ENCODE peak calls at places on chromosomes 5 and 9, in nine cellular contexts. One of them, this sample, is unnamed.

GRCh38 chr9:72661401-72662135 is 140.2 kb downstream of the TMC1 start:
- DNase-seq in prostate gland: no peak
- DNase-seq in breast epithelium: no peak
- DNase-seq in spleen: no peak
- DNase-seq in IMR-90: peak; percentile 64
- DNase-seq in transverse colon: no peak
- DNase-seq in NB4: no peak
- DNase-seq in body of pancreas: no peak
- DNase-seq in A549: no peak
- DNase-seq in this sample: no peak

GRCh38 chr5:107135391-107135790 is 535.3 kb downstream of the EFNA5 start:
- DNase-seq in IMR-90: peak; percentile 38
- DNase-seq in NB4: no peak
- DNase-seq in transverse colon: no peak
- DNase-seq in prostate gland: no peak
- DNase-seq in breast epithelium: no peak
- DNase-seq in spleen: no peak
- DNase-seq in body of pancreas: no peak
- DNase-seq in A549: no peak
- DNase-seq in this sample: no peak

GRCh38 chr5:176648467-176649194 is 1.3 kb downstream of the TSPAN17 start:
- DNase-seq in transverse colon: no peak
- DNase-seq in IMR-90: no peak
- DNase-seq in breast epithelium: no peak
- DNase-seq in spleen: peak; percentile 81
- DNase-seq in NB4: no peak
- DNase-seq in body of pancreas: no peak
- DNase-seq in A549: no peak
- DNase-seq in prostate gland: no peak
- DNase-seq in this sample: no peak

GRCh38 chr9:129145316-129145715 is 32.7 kb downstream of the IER5L start:
- DNase-seq in spleen: no peak
- DNase-seq in NB4: no peak
- DNase-seq in breast epithelium: no peak
- DNase-seq in A549: no peak
- DNase-seq in transverse colon: no peak
- DNase-seq in prostate gland: no peak
- DNase-seq in body of pancreas: no peak
- DNase-seq in IMR-90: no peak
- DNase-seq in this sample: no peak

GRCh38 chr9:38024036-38024681 is 44.9 kb downstream of the SHB start:
- DNase-seq in spleen: no peak
- DNase-seq in transverse colon: peak; percentile 43
- DNase-seq in A549: no peak
- DNase-seq in IMR-90: peak; percentile 94
- DNase-seq in breast epithelium: peak; percentile 62
- DNase-seq in body of pancreas: no peak
- DNase-seq in prostate gland: peak; percentile 83
- DNase-seq in NB4: peak; percentile 86
- DNase-seq in this sample: no peak

GRCh38 chr9:79663299-79663698 is 91.5 kb downstream of the TLE4 start:
- DNase-seq in IMR-90: no peak
- DNase-seq in A549: no peak
- DNase-seq in body of pancreas: no peak
- DNase-seq in NB4: no peak
- DNase-seq in spleen: no peak
- DNase-seq in breast epithelium: no peak
- DNase-seq in transverse colon: no peak
- DNase-seq in prostate gland: no peak
- DNase-seq in this sample: no peak

GRCh38 chr9:98879094-98879957 is 64.4 kb upstream of the COL15A1 start:
- DNase-seq in NB4: no peak
- DNase-seq in IMR-90: no peak
- DNase-seq in body of pancreas: no peak
- DNase-seq in spleen: no peak
- DNase-seq in breast epithelium: no peak
- DNase-seq in transverse colon: no peak
- DNase-seq in A549: no peak
- DNase-seq in prostate gland: no peak
- DNase-seq in this sample: no peak

GRCh38 chr5:163571755-163572154 is 66.3 kb downstream of the MAT2B start:
- DNase-seq in IMR-90: peak; percentile 97
- DNase-seq in NB4: no peak
- DNase-seq in breast epithelium: no peak
- DNase-seq in body of pancreas: no peak
- DNase-seq in prostate gland: peak; percentile 22
- DNase-seq in A549: no peak
- DNase-seq in transverse colon: no peak
- DNase-seq in spleen: no peak
- DNase-seq in this sample: no peak

GRCh38 chr5:124662261-124662781 is 84.1 kb downstream of the ZNF608 start:
- DNase-seq in spleen: no peak
- DNase-seq in prostate gland: no peak
- DNase-seq in IMR-90: no peak
- DNase-seq in A549: peak; percentile 27
- DNase-seq in NB4: no peak
- DNase-seq in transverse colon: peak; percentile 47
- DNase-seq in breast epithelium: no peak
- DNase-seq in body of pancreas: no peak
- DNase-seq in this sample: no peak

GRCh38 chr5:159047081-159047480 is 52.6 kb downstream of the EBF1 start:
- DNase-seq in breast epithelium: no peak
- DNase-seq in body of pancreas: no peak
- DNase-seq in prostate gland: no peak
- DNase-seq in transverse colon: no peak
- DNase-seq in IMR-90: peak; percentile 74
- DNase-seq in A549: no peak
- DNase-seq in spleen: no peak
- DNase-seq in NB4: no peak
- DNase-seq in this sample: no peak

GRCh38 chr9:76441551-76442322 is 17.2 kb upstream of the GCNT1 start:
- DNase-seq in IMR-90: peak; percentile 92
- DNase-seq in breast epithelium: no peak
- DNase-seq in body of pancreas: no peak
- DNase-seq in spleen: no peak
- DNase-seq in prostate gland: no peak
- DNase-seq in A549: no peak
- DNase-seq in transverse colon: no peak
- DNase-seq in NB4: no peak
- DNase-seq in this sample: peak; percentile 40

GRCh38 chr9:111604054-111604615 is 4.7 kb upstream of the PTGR1 start:
- DNase-seq in spleen: no peak
- DNase-seq in IMR-90: no peak
- DNase-seq in breast epithelium: no peak
- DNase-seq in A549: no peak
- DNase-seq in prostate gland: no peak
- DNase-seq in body of pancreas: no peak
- DNase-seq in NB4: no peak
- DNase-seq in transverse colon: no peak
- DNase-seq in this sample: no peak

GRCh38 chr5:149035282-149035882 is 27.5 kb downstream of the SH3TC2 start:
- DNase-seq in body of pancreas: peak; percentile 73
- DNase-seq in NB4: peak; percentile 78
- DNase-seq in transverse colon: peak; percentile 76
- DNase-seq in prostate gland: peak; percentile 63
- DNase-seq in A549: peak; percentile 57
- DNase-seq in breast epithelium: peak; percentile 69
- DNase-seq in IMR-90: peak; percentile 83
- DNase-seq in spleen: peak; percentile 91
- DNase-seq in this sample: peak; percentile 66

GRCh38 chr5:121366515-121366914 is 485.2 kb upstream of the FTMT start:
- DNase-seq in A549: peak; percentile 12
- DNase-seq in prostate gland: no peak
- DNase-seq in transverse colon: no peak
- DNase-seq in NB4: no peak
- DNase-seq in spleen: no peak
- DNase-seq in body of pancreas: no peak
- DNase-seq in IMR-90: peak; percentile 80
- DNase-seq in breast epithelium: no peak
- DNase-seq in this sample: no peak

GRCh38 chr9:137277329-137278041 is at the start of gene TOR4A:
- DNase-seq in breast epithelium: no peak
- DNase-seq in IMR-90: peak; percentile 86
- DNase-seq in A549: peak; percentile 89
- DNase-seq in prostate gland: no peak
- DNase-seq in spleen: peak; percentile 96
- DNase-seq in NB4: peak; percentile 95
- DNase-seq in transverse colon: peak; percentile 93
- DNase-seq in body of pancreas: peak; percentile 61
- DNase-seq in this sample: no peak

GRCh38 chr9:109497193-109498165 is 628 bp downstream of the PTPN3 start:
- DNase-seq in transverse colon: peak; percentile 52
- DNase-seq in A549: peak; percentile 62
- DNase-seq in NB4: no peak
- DNase-seq in prostate gland: peak; percentile 45
- DNase-seq in breast epithelium: no peak
- DNase-seq in spleen: no peak
- DNase-seq in IMR-90: no peak
- DNase-seq in body of pancreas: peak; percentile 55
- DNase-seq in this sample: no peak

GRCh38 chr5:6446626-6447309 is 1.9 kb upstream of the UBE2QL1 start:
- DNase-seq in NB4: no peak
- DNase-seq in breast epithelium: no peak
- DNase-seq in IMR-90: no peak
- DNase-seq in prostate gland: no peak
- DNase-seq in transverse colon: no peak
- DNase-seq in spleen: no peak
- DNase-seq in body of pancreas: no peak
- DNase-seq in A549: no peak
- DNase-seq in this sample: no peak

GRCh38 chr5:10470669-10471068 is 29.0 kb downstream of the ROPN1L start:
- DNase-seq in A549: no peak
- DNase-seq in spleen: peak; percentile 36
- DNase-seq in NB4: no peak
- DNase-seq in prostate gland: no peak
- DNase-seq in breast epithelium: no peak
- DNase-seq in body of pancreas: no peak
- DNase-seq in transverse colon: no peak
- DNase-seq in IMR-90: no peak
- DNase-seq in this sample: no peak

GRCh38 chr9:89606567-89607311 is 1.9 kb downstream of the GADD45G start:
- DNase-seq in NB4: peak; percentile 69
- DNase-seq in prostate gland: peak; percentile 80
- DNase-seq in body of pancreas: peak; percentile 74
- DNase-seq in spleen: no peak
- DNase-seq in A549: no peak
- DNase-seq in transverse colon: peak; percentile 70
- DNase-seq in breast epithelium: peak; percentile 71
- DNase-seq in IMR-90: peak; percentile 28
- DNase-seq in this sample: peak; percentile 40

GRCh38 chr9:89606049-89606481 is 1.3 kb downstream of the GADD45G start:
- DNase-seq in IMR-90: peak; percentile 61
- DNase-seq in breast epithelium: peak; percentile 84
- DNase-seq in NB4: peak; percentile 85
- DNase-seq in spleen: peak; percentile 94
- DNase-seq in prostate gland: peak; percentile 74
- DNase-seq in A549: peak; percentile 28
- DNase-seq in transverse colon: peak; percentile 85
- DNase-seq in body of pancreas: peak; percentile 78
- DNase-seq in this sample: peak; percentile 94

GRCh38 chr9:89604463-89605180 is at the start of gene GADD45G:
- DNase-seq in transverse colon: peak; percentile 92
- DNase-seq in A549: peak; percentile 51
- DNase-seq in prostate gland: peak; percentile 90
- DNase-seq in body of pancreas: peak; percentile 95
- DNase-seq in NB4: peak; percentile 83
- DNase-seq in IMR-90: peak; percentile 61
- DNase-seq in breast epithelium: peak; percentile 88
- DNase-seq in spleen: peak; percentile 96
- DNase-seq in this sample: peak; percentile 97

GRCh38 chr9:89603629-89604462 is 966 bp upstream of the GADD45G start:
- DNase-seq in A549: peak; percentile 45
- DNase-seq in IMR-90: peak; percentile 11
- DNase-seq in transverse colon: peak; percentile 81
- DNase-seq in breast epithelium: peak; percentile 74
- DNase-seq in prostate gland: peak; percentile 69
- DNase-seq in body of pancreas: peak; percentile 83
- DNase-seq in spleen: peak; percentile 86
- DNase-seq in NB4: peak; percentile 56
- DNase-seq in this sample: peak; percentile 91

GRCh38 chr9:89605181-89606048 is 603 bp downstream of the GADD45G start:
- DNase-seq in prostate gland: peak; percentile 44
- DNase-seq in body of pancreas: peak; percentile 68
- DNase-seq in NB4: peak; percentile 64
- DNase-seq in transverse colon: peak; percentile 65
- DNase-seq in spleen: peak; percentile 92
- DNase-seq in IMR-90: peak; percentile 19
- DNase-seq in A549: no peak
- DNase-seq in breast epithelium: peak; percentile 64
- DNase-seq in this sample: peak; percentile 94
- TF ChIP-seq CTCF in prostate gland: no peak
- TF ChIP-seq CTCF in body of pancreas: no peak
- TF ChIP-seq CTCF in NB4: no peak
- TF ChIP-seq CTCF in transverse colon: peak; percentile 61
- TF ChIP-seq CTCF in spleen: no peak
- TF ChIP-seq CTCF in IMR-90: no peak
- TF ChIP-seq CTCF in A549: no peak
- TF ChIP-seq CTCF in breast epithelium: no peak
- TF ChIP-seq CTCF in this sample: no peak

DNA sequence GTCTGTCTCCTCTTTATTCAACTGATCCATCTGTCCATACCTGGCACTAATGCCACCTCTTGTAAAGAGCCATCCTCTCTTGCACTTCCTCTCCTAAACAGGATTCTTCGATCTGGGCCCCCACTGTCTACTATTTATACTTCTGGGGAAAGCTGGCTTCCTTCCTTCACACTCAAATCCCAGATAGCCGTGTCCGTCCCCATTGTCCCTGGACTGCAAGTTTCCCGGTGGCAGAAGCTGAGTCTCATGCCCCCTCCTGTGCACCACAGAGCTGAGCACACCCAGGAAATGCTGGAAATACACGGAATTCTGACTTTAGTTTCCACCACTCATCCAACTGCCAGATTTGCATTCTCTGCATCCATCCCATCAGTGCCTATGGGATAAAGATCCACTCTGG is 84.0 kb downstream of the MARCHF11 start:
- DNase-seq in A549: no peak
- DNase-seq in prostate gland: no peak
- DNase-seq in spleen: no peak
- DNase-seq in IMR-90: no peak
- DNase-seq in transverse colon: no peak
- DNase-seq in NB4: no peak
- DNase-seq in breast epithelium: no peak
- DNase-seq in body of pancreas: no peak
- DNase-seq in this sample: no peak
- TF ChIP-seq POLR2A in A549: no peak
- TF ChIP-seq POLR2A in prostate gland: no peak
- TF ChIP-seq POLR2A in spleen: no peak
- TF ChIP-seq POLR2A in IMR-90: no peak
- TF ChIP-seq POLR2A in transverse colon: no peak
- TF ChIP-seq POLR2A in NB4: no peak
- TF ChIP-seq POLR2A in breast epithelium: no peak
- TF ChIP-seq POLR2A in body of pancreas: no peak
- TF ChIP-seq POLR2A in this sample: no peak

GRCh38 chr9:126365780-126366179 is 39.2 kb downstream of the MVB12B start:
- DNase-seq in spleen: no peak
- DNase-seq in A549: no peak
- DNase-seq in IMR-90: no peak
- DNase-seq in prostate gland: no peak
- DNase-seq in body of pancreas: no peak
- DNase-seq in NB4: no peak
- DNase-seq in breast epithelium: no peak
- DNase-seq in transverse colon: no peak
- DNase-seq in this sample: peak; percentile 70
- TF ChIP-seq CTCF in spleen: no peak
- TF ChIP-seq CTCF in A549: no peak
- TF ChIP-seq CTCF in IMR-90: no peak
- TF ChIP-seq CTCF in prostate gland: no peak
- TF ChIP-seq CTCF in body of pancreas: no peak
- TF ChIP-seq CTCF in NB4: no peak
- TF ChIP-seq CTCF in breast epithelium: no peak
- TF ChIP-seq CTCF in transverse colon: no peak
- TF ChIP-seq CTCF in this sample: no peak

GRCh38 chr5:181245427-181246275 is 1.9 kb upstream of the RACK1 start:
- DNase-seq in body of pancreas: peak; percentile 38
- DNase-seq in NB4: no peak
- DNase-seq in breast epithelium: no peak
- DNase-seq in spleen: peak; percentile 81
- DNase-seq in A549: no peak
- DNase-seq in transverse colon: peak; percentile 31
- DNase-seq in prostate gland: no peak
- DNase-seq in IMR-90: no peak
- DNase-seq in this sample: no peak
- TF ChIP-seq POLR2A in body of pancreas: no peak
- TF ChIP-seq POLR2A in NB4: no peak
- TF ChIP-seq POLR2A in breast epithelium: no peak
- TF ChIP-seq POLR2A in spleen: no peak
- TF ChIP-seq POLR2A in A549: no peak
- TF ChIP-seq POLR2A in transverse colon: no peak
- TF ChIP-seq POLR2A in prostate gland: no peak
- TF ChIP-seq POLR2A in IMR-90: no peak
- TF ChIP-seq POLR2A in this sample: no peak

This sample was measured in lower leg skin.